ENCODE peak calls at places on chromosome 16, in five cellular contexts. A is HepG2, G is endothelial cell of umbilical vein, Y is A549, C is K562. J is an unnamed sample.

GRCh38 chr16:85924675-85925074 is 25.7 kb downstream of the IRF8 start:
- DNase-seq in A (no peak), G (no peak), Y (no peak), C (no peak), J (no peak)

GRCh38 chr16:1526608-1527555 is 6.6 kb upstream of the TMEM204 start:
- DNase-seq in A (no peak), G (no peak), Y (no peak), C (no peak), J (no peak)

GRCh38 chr16:88558457-88559442 is 11.5 kb upstream of the ZC3H18 start:
- DNase-seq in A (peak), G (peak), Y (peak), C (peak), J (peak)

GRCh38 chr16:80693553-80693952 is 110.8 kb downstream of the CDYL2 start:
- DNase-seq in A (no peak), G (no peak), Y (no peak), C (no peak), J (no peak)

GRCh38 chr16:50121278-50121677 is 31.8 kb upstream of the TENT4B start:
- DNase-seq in A (no peak), G (no peak), Y (no peak), C (no peak), J (peak)

GRCh38 chr16:82509636-82510035 is 117.1 kb upstream of the CDH13 start:
- DNase-seq in A (no peak), G (no peak), Y (no peak), C (no peak), J (no peak)

GRCh38 chr16:30335598-30336474 is 19.3 kb downstream of the CD2BP2 start:
- DNase-seq in A (peak), G (no peak), Y (no peak), C (peak), J (peak)

GRCh38 chr16:88378401-88378800 is 4.4 kb upstream of the ZNF469 start:
- DNase-seq in A (no peak), G (no peak), Y (no peak), C (no peak), J (no peak)

GRCh38 chr16:72367841-72368240 is 195.9 kb upstream of the PMFBP1 start:
- DNase-seq in A (no peak), G (no peak), Y (no peak), C (no peak), J (no peak)

GRCh38 chr16:71542377-71542776 is 16.2 kb downstream of the CHST4 start:
- DNase-seq in A (peak), G (peak), Y (peak), C (peak), J (peak)

GRCh38 chr16:11202260-11203091 is 53.5 kb downstream of the SOCS1 start:
- DNase-seq in A (no peak), G (no peak), Y (no peak), C (no peak), J (peak)

GRCh38 chr16:31052131-31052530 is 18.8 kb downstream of the STX4 start:
- DNase-seq in A (peak), G (peak), Y (peak), C (peak), J (peak)

GRCh38 chr16:73143681-73144370 is 95.9 kb upstream of the ZFHX3 start:
- DNase-seq in A (no peak), G (peak), Y (no peak), C (no peak), J (no peak)

GRCh38 chr16:2296662-2297505 is 29.0 kb upstream of the RNPS1 start:
- DNase-seq in A (peak), G (peak), Y (peak), C (peak), J (peak)

GRCh38 chr16:57590654-57591085 is 37.8 kb upstream of the ADGRG1 start:
- DNase-seq in A (peak), G (peak), Y (peak), C (no peak), J (peak)

GRCh38 chr16:82630688-82631087 is 3.9 kb downstream of the CDH13 start:
- DNase-seq in A (no peak), G (peak), Y (no peak), C (no peak), J (no peak)

GRCh38 chr16:56558024-56558747 is 6.7 kb upstream of the MT4 start:
- DNase-seq in A (no peak), G (no peak), Y (peak), C (no peak), J (no peak)

GRCh38 chr16:76535-77272 is 1.3 kb upstream of the MPG start:
- DNase-seq in A (peak), G (peak), Y (no peak), C (peak), J (peak)

GRCh38 chr16:77540656-77541055 is 105.8 kb upstream of the ADAMTS18 start:
- DNase-seq in A (no peak), G (peak), Y (no peak), C (no peak), J (peak)

GRCh38 chr16:57757326-57757786 is 21.8 kb downstream of the KATNB1 start:
- DNase-seq in A (peak), G (peak), Y (peak), C (peak), J (peak)

GRCh38 chr16:46582313-46582712 is 38.9 kb downstream of the SHCBP1 start:
- DNase-seq in A (no peak), G (no peak), Y (no peak), C (peak), J (peak)

GRCh38 chr16:78740269-78740668 is 640.8 kb downstream of the WWOX start:
- DNase-seq in A (no peak), G (no peak), Y (no peak), C (no peak), J (no peak)

GRCh38 chr16:68902376-68903345 is 59.3 kb downstream of the TANGO6 start:
- DNase-seq in A (peak), G (peak), Y (peak), C (peak), J (peak)

GRCh38 chr16:9099131-9099625 is 7.7 kb downstream of the HAPSTR1 start:
- DNase-seq in A (peak), G (no peak), Y (no peak), C (no peak), J (peak)

GRCh38 chr16:29898135-29898534 is 1.2 kb downstream of the SEZ6L2 start:
- DNase-seq in A (no peak), G (no peak), Y (no peak), C (no peak), J (no peak)

GRCh38 chr16:23124315-23124714 is 24.9 kb downstream of the USP31 start:
- DNase-seq in A (no peak), G (peak), Y (peak), C (no peak), J (no peak)

GRCh38 chr16:16045879-16046278 is 96.5 kb downstream of the ABCC1 start:
- DNase-seq in A (no peak), G (no peak), Y (no peak), C (no peak), J (peak)

GRCh38 chr16:71214771-71215381 is 15.6 kb downstream of the HYDIN start:
- DNase-seq in A (peak), G (peak), Y (peak), C (peak), J (no peak)

GRCh38 chr16:20638711-20639335 is 58.7 kb downstream of the ACSM1 start:
- DNase-seq in A (no peak), G (no peak), Y (no peak), C (no peak), J (no peak)

GRCh38 chr16:30353438-30354129 is 1.5 kb downstream of the CD2BP2 start:
- DNase-seq in A (no peak), G (no peak), Y (no peak), C (no peak), J (no peak)

GRCh38 chr16:68257251-68257905 is 6.9 kb upstream of the SLC7A6 start:
- DNase-seq in A (no peak), G (no peak), Y (no peak), C (no peak), J (peak)

GRCh38 chr16:24024971-24025370 is 189.2 kb downstream of the PRKCB start:
- DNase-seq in A (no peak), G (no peak), Y (no peak), C (peak), J (no peak)

GRCh38 chr16:89119161-89119621 is 25.5 kb downstream of the ACSF3 start:
- DNase-seq in A (no peak), G (no peak), Y (no peak), C (no peak), J (peak)

GRCh38 chr16:82038941-82039340 is 3.9 kb downstream of the HSD17B2 start:
- DNase-seq in A (no peak), G (no peak), Y (no peak), C (no peak), J (no peak)

GRCh38 chr16:75257886-75258806 is 6.7 kb upstream of the BCAR1 start:
- DNase-seq in A (no peak), G (no peak), Y (no peak), C (no peak), J (no peak)

GRCh38 chr16:81651758-81652718 is 127.1 kb upstream of the PLCG2 start:
- DNase-seq in A (no peak), G (no peak), Y (no peak), C (peak), J (no peak)

GRCh38 chr16:48542020-48542473 is 67.9 kb downstream of the N4BP1 start:
- DNase-seq in A (no peak), G (peak), Y (peak), C (no peak), J (peak)
- TF ChIP-seq MYC in A (no peak), G (no peak), Y (no peak), C (no peak), J (no peak)

DNA sequence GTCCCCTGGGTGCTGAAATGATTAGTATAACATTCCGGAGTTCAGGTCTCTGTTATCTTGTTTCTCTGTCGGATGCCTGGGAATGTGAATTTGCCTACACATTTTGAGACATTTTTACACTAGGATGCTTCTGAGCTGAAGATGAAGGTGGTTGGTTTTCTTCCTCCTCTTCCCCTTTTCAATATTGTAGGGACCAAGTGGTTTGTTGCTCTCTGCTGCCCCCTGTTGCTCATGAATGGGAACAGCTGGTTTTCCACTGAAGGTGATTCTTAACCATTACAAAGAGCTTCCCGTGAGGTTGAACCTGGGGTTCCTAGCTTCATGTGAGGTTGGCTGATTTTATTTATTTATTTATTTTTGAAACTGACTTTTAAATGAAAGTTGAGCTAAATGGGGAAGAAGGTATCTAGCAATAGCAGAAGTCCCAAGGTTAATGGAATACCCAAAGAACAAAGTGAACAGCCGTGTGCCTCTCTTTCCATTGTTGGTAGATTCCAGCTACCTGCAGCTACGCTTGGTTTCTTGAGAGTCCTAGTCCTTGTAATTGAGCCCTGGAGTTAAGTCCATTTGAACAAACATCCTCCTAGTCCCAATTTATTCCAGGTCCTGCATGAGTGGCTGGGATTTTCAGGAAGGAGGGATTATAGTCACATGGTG is 983.9 kb upstream of the EEF2KMT start:
- DNase-seq in A (peak), G (no peak), Y (peak), C (peak), J (peak)
- TF ChIP-seq MAX in A (no peak), G (no peak), Y (no peak), C (no peak), J (peak)

GRCh38 chr16:87304951-87305350 is 12.2 kb downstream of the C16orf95 start:
- DNase-seq in A (no peak), G (no peak), Y (no peak), C (peak), J (peak)
- TF ChIP-seq MYC in A (no peak), G (no peak), Y (no peak), C (no peak), J (no peak)

GRCh38 chr16:17885659-17886200 is 415.0 kb upstream of the XYLT1 start:
- DNase-seq in A (no peak), G (no peak), Y (no peak), C (no peak), J (no peak)
- TF ChIP-seq MAX in A (no peak), G (no peak), Y (no peak), C (no peak), J (no peak)

DNA sequence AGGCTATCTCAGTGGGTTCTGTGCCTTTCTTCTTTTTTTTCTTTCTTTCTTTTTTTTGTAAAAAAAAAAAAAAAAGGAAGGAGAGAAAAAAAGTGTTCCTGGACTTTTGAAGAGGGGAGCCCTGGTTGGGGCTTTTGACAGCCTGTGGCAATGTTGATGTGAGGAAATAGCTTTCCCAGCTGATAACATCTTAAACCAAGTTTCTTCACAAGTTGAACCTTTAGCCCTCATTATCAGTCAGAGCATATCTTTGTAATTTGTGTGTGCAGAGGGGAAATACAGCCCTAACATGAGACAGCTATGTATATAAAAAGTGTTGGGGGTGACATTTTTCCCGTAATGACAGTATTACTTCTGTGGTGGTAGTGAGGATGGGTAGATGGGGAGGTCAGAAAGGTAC is 221.1 kb downstream of the FTO start:
- DNase-seq in A (peak), G (no peak), Y (no peak), C (no peak), J (peak)
- TF ChIP-seq MYC in A (no peak), G (no peak), Y (no peak), C (no peak), J (no peak)

GRCh38 chr16:28821874-28822519 is 802 bp upstream of the ATXN2L start:
- DNase-seq in A (no peak), G (no peak), Y (no peak), C (peak), J (peak)
- TF ChIP-seq MAX in A (no peak), G (no peak), Y (no peak), C (no peak), J (no peak)

GRCh38 chr16:67001159-67001486 is 12.7 kb downstream of the CES4A start:
- DNase-seq in A (no peak), G (no peak), Y (no peak), C (no peak), J (no peak)

GRCh38 chr16:66996983-66997358 is 8.6 kb downstream of the CES4A start:
- DNase-seq in A (no peak), G (no peak), Y (no peak), C (no peak), J (no peak)

GRCh38 chr16:67000384-67001158 is 12.2 kb downstream of the CES4A start:
- DNase-seq in A (no peak), G (peak), Y (no peak), C (peak), J (peak)

GRCh38 chr16:66991545-66992077 is 3.2 kb downstream of the CES4A start:
- DNase-seq in A (no peak), G (no peak), Y (no peak), C (no peak), J (no peak)

DNA sequence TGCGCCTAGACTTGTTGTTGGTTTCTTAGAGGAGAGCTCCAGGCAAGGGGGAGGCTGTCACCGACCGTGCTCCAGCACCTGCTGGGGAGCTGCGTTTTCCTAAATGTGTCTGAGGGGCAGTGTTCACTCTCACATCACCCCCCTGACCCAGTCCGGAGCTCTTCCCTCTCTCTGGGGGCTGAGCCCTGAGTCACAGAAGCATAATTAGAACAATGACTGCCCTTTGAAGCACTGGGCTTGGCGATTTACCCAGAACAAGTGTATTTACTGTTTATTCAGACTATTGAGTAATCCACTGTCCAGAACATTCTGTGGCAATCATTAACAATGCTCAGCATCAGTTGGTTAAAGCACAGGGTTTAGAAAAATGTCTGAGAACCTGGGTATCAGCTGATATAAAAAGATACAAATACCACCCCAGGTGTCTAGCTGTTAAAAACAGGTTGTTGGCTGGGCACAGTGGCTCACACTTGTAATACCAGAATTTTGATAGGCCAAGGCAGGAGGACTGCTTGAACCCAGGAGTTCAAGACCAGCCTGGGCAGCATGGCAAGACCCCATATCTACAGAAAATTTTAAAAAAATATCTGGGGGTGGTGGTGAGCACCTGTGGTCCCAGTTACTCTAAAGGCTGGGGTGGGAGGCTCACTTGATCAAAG is 8.1 kb downstream of the CES4A start:
- DNase-seq in A (peak), G (no peak), Y (peak), C (no peak), J (no peak)
- TF ChIP-seq MYC in A (peak), G (no peak), Y (no peak), C (no peak), J (no peak)

GRCh38 chr16:28010671-28011070 is 52.8 kb downstream of the GSG1L start:
- DNase-seq in A (no peak), G (no peak), Y (no peak), C (no peak), J (peak)
- TF ChIP-seq MAX in A (no peak), G (no peak), Y (no peak), C (no peak), J (no peak)

GRCh38 chr16:4319454-4319853 is 3.6 kb downstream of the GLIS2 start:
- DNase-seq in A (no peak), G (no peak), Y (no peak), C (peak), J (peak)
- TF ChIP-seq MYC in A (no peak), G (no peak), Y (no peak), C (no peak), J (no peak)

GRCh38 chr16:84834403-84834772 is 14.6 kb downstream of the CRISPLD2 start:
- DNase-seq in A (no peak), G (no peak), Y (no peak), C (no peak), J (no peak)

GRCh38 chr16:84838383-84838948 is 18.7 kb downstream of the CRISPLD2 start:
- DNase-seq in A (no peak), G (no peak), Y (no peak), C (no peak), J (no peak)

GRCh38 chr16:84833542-84834402 is 14.0 kb downstream of the CRISPLD2 start:
- DNase-seq in A (no peak), G (no peak), Y (no peak), C (no peak), J (no peak)

GRCh38 chr16:84836967-84837366 is 17.2 kb downstream of the CRISPLD2 start:
- DNase-seq in A (no peak), G (no peak), Y (no peak), C (no peak), J (no peak)

GRCh38 chr16:84836234-84836647 is 16.5 kb downstream of the CRISPLD2 start:
- DNase-seq in A (no peak), G (no peak), Y (peak), C (no peak), J (no peak)
- TF ChIP-seq MAX in A (no peak), G (no peak), Y (no peak), C (no peak), J (no peak)

J was measured in NB4.